ENCODE peak calls at places on chromosome 16, in six cellular contexts. Q is skeletal muscle cell, D is hepatocyte, I is activated T-cell treated with anti-CD3 and anti-CD28 coated beads for 1 hour, A is H7, W is T-cell. G is an unnamed sample.

GRCh38 chr16:84648595-84649510 is 542 bp downstream of the KLHL36 start:
- DNase-seq in Q (no peak), D (peak), I (peak), A (peak), W (peak), G (no peak)

GRCh38 chr16:26491271-26491670 is 575.5 kb upstream of the C16orf82 start:
- DNase-seq in Q (no peak), D (no peak), I (no peak), A (peak), W (no peak), G (no peak)

GRCh38 chr16:84617068-84617630 is 729 bp downstream of the COTL1 start:
- DNase-seq in Q (no peak), D (peak), I (no peak), A (peak), W (no peak), G (no peak)

GRCh38 chr16:30533748-30534367 is 800 bp downstream of the ZNF747 start:
- DNase-seq in Q (no peak), D (no peak), I (no peak), A (peak), W (no peak), G (no peak)

GRCh38 chr16:73196670-73197069 is 148.7 kb upstream of the ZFHX3 start:
- DNase-seq in Q (no peak), D (peak), I (peak), A (peak), W (no peak), G (no peak)

GRCh38 chr16:14458576-14458975 is 171.5 kb downstream of the PARN start:
- DNase-seq in Q (no peak), D (no peak), I (no peak), A (peak), W (no peak), G (no peak)

GRCh38 chr16:8831450-8832382 is 34.1 kb downstream of the PMM2 start:
- DNase-seq in Q (no peak), D (no peak), I (no peak), A (peak), W (no peak), G (no peak)

GRCh38 chr16:4116328-4117249 is at the start of gene ADCY9:
- DNase-seq in Q (no peak), D (peak), I (peak), A (peak), W (peak), G (no peak)

GRCh38 chr16:57834936-57835335 is 32.6 kb upstream of the KIFC3 start:
- DNase-seq in Q (no peak), D (no peak), I (no peak), A (no peak), W (no peak), G (no peak)

GRCh38 chr16:51657844-51658243 is 506.8 kb upstream of the SALL1 start:
- DNase-seq in Q (no peak), D (no peak), I (no peak), A (no peak), W (no peak), G (no peak)

GRCh38 chr16:69712277-69712676 is 14.1 kb downstream of the NQO1 start:
- DNase-seq in Q (no peak), D (no peak), I (no peak), A (no peak), W (no peak), G (no peak)

GRCh38 chr16:58043571-58044155 is 18.1 kb downstream of the MMP15 start:
- DNase-seq in Q (no peak), D (no peak), I (no peak), A (no peak), W (no peak), G (no peak)

G was measured in esophagus squamous epithelium.